ENCODE peak calls at places on chromosomes 13 and 19, in six cellular contexts. One of them, this sample, is unnamed.

GRCh38 chr13:85363504-85363903 is 435.7 kb downstream of the SLITRK6 start:
- DNase-seq in right lobe of liver: no peak
- DNase-seq in CD8-positive, alpha-beta memory T cell: no peak
- DNase-seq in effector memory CD4-positive, alpha-beta T cell: no peak
- DNase-seq in esophagus squamous epithelium: no peak
- DNase-seq in left ventricle myocardium inferior: no peak
- DNase-seq in this sample: no peak

GRCh38 chr19:31149306-31149975 is 199.8 kb downstream of the TSHZ3 start:
- DNase-seq in right lobe of liver: no peak
- DNase-seq in CD8-positive, alpha-beta memory T cell: no peak
- DNase-seq in effector memory CD4-positive, alpha-beta T cell: no peak
- DNase-seq in esophagus squamous epithelium: no peak
- DNase-seq in left ventricle myocardium inferior: no peak
- DNase-seq in this sample: no peak

GRCh38 chr19:616732-617526 is 16.4 kb downstream of the POLRMT start:
- DNase-seq in right lobe of liver: peak; percentile 51
- DNase-seq in CD8-positive, alpha-beta memory T cell: no peak
- DNase-seq in effector memory CD4-positive, alpha-beta T cell: no peak
- DNase-seq in esophagus squamous epithelium: no peak
- DNase-seq in left ventricle myocardium inferior: no peak
- DNase-seq in this sample: no peak

GRCh38 chr19:47309608-47310007 is at the start of gene C5AR1:
- DNase-seq in right lobe of liver: peak; percentile 70
- DNase-seq in CD8-positive, alpha-beta memory T cell: no peak
- DNase-seq in effector memory CD4-positive, alpha-beta T cell: no peak
- DNase-seq in esophagus squamous epithelium: no peak
- DNase-seq in left ventricle myocardium inferior: peak; percentile 41
- DNase-seq in this sample: no peak

GRCh38 chr13:112928958-112929777 is 39.8 kb upstream of the MCF2L start:
- DNase-seq in right lobe of liver: peak; percentile 92
- DNase-seq in CD8-positive, alpha-beta memory T cell: no peak
- DNase-seq in effector memory CD4-positive, alpha-beta T cell: no peak
- DNase-seq in esophagus squamous epithelium: no peak
- DNase-seq in left ventricle myocardium inferior: no peak
- DNase-seq in this sample: no peak

GRCh38 chr13:29698106-29698505 is 102.6 kb upstream of the SLC7A1 start:
- DNase-seq in right lobe of liver: no peak
- DNase-seq in CD8-positive, alpha-beta memory T cell: no peak
- DNase-seq in effector memory CD4-positive, alpha-beta T cell: no peak
- DNase-seq in esophagus squamous epithelium: no peak
- DNase-seq in left ventricle myocardium inferior: no peak
- DNase-seq in this sample: no peak

GRCh38 chr19:15722956-15723355 is 4.9 kb upstream of the OR10H2 start:
- DNase-seq in right lobe of liver: no peak
- DNase-seq in CD8-positive, alpha-beta memory T cell: no peak
- DNase-seq in effector memory CD4-positive, alpha-beta T cell: no peak
- DNase-seq in esophagus squamous epithelium: no peak
- DNase-seq in left ventricle myocardium inferior: no peak
- DNase-seq in this sample: no peak

GRCh38 chr19:18208098-18208951 is 4.5 kb upstream of the RAB3A start:
- DNase-seq in right lobe of liver: peak; percentile 58
- DNase-seq in CD8-positive, alpha-beta memory T cell: no peak
- DNase-seq in effector memory CD4-positive, alpha-beta T cell: peak; percentile 30
- DNase-seq in esophagus squamous epithelium: no peak
- DNase-seq in left ventricle myocardium inferior: peak; percentile 44
- DNase-seq in this sample: peak; percentile 61

GRCh38 chr13:103250071-103250470 is 183.9 kb upstream of the SLC10A2 start:
- DNase-seq in right lobe of liver: no peak
- DNase-seq in CD8-positive, alpha-beta memory T cell: no peak
- DNase-seq in effector memory CD4-positive, alpha-beta T cell: no peak
- DNase-seq in esophagus squamous epithelium: no peak
- DNase-seq in left ventricle myocardium inferior: no peak
- DNase-seq in this sample: no peak

GRCh38 chr13:111915104-111915551 is 151.8 kb upstream of the SOX1 start:
- DNase-seq in right lobe of liver: no peak
- DNase-seq in CD8-positive, alpha-beta memory T cell: no peak
- DNase-seq in effector memory CD4-positive, alpha-beta T cell: no peak
- DNase-seq in esophagus squamous epithelium: no peak
- DNase-seq in left ventricle myocardium inferior: no peak
- DNase-seq in this sample: no peak

GRCh38 chr13:58792854-58793253 is 1161.3 kb downstream of the PCDH17 start:
- DNase-seq in right lobe of liver: no peak
- DNase-seq in CD8-positive, alpha-beta memory T cell: no peak
- DNase-seq in effector memory CD4-positive, alpha-beta T cell: no peak
- DNase-seq in esophagus squamous epithelium: no peak
- DNase-seq in left ventricle myocardium inferior: no peak
- DNase-seq in this sample: no peak

GRCh38 chr13:71771144-71771543 is 95.9 kb downstream of the DACH1 start:
- DNase-seq in right lobe of liver: no peak
- DNase-seq in CD8-positive, alpha-beta memory T cell: no peak
- DNase-seq in effector memory CD4-positive, alpha-beta T cell: no peak
- DNase-seq in esophagus squamous epithelium: no peak
- DNase-seq in left ventricle myocardium inferior: no peak
- DNase-seq in this sample: no peak

GRCh38 chr19:29666634-29667389 is 1.6 kb downstream of the PLEKHF1 start:
- DNase-seq in right lobe of liver: peak; percentile 66
- DNase-seq in CD8-positive, alpha-beta memory T cell: no peak
- DNase-seq in effector memory CD4-positive, alpha-beta T cell: no peak
- DNase-seq in esophagus squamous epithelium: no peak
- DNase-seq in left ventricle myocardium inferior: peak; percentile 79
- DNase-seq in this sample: no peak

GRCh38 chr13:42981317-42981716 is 10.7 kb downstream of the EPSTI1 start:
- DNase-seq in right lobe of liver: no peak
- DNase-seq in CD8-positive, alpha-beta memory T cell: no peak
- DNase-seq in effector memory CD4-positive, alpha-beta T cell: no peak
- DNase-seq in esophagus squamous epithelium: no peak
- DNase-seq in left ventricle myocardium inferior: no peak
- DNase-seq in this sample: no peak

GRCh38 chr13:93882086-93882651 is 597.3 kb downstream of the DCT start:
- DNase-seq in right lobe of liver: no peak
- DNase-seq in CD8-positive, alpha-beta memory T cell: no peak
- DNase-seq in effector memory CD4-positive, alpha-beta T cell: no peak
- DNase-seq in esophagus squamous epithelium: no peak
- DNase-seq in left ventricle myocardium inferior: no peak
- DNase-seq in this sample: no peak

GRCh38 chr19:47445937-47446402 is 25.7 kb downstream of the SLC8A2 start:
- DNase-seq in right lobe of liver: peak; percentile 54
- DNase-seq in CD8-positive, alpha-beta memory T cell: peak; percentile 79
- DNase-seq in effector memory CD4-positive, alpha-beta T cell: peak; percentile 49
- DNase-seq in esophagus squamous epithelium: no peak
- DNase-seq in left ventricle myocardium inferior: no peak
- DNase-seq in this sample: peak; percentile 55

GRCh38 chr13:34926513-34926912 is 15.6 kb upstream of the NBEA start:
- DNase-seq in right lobe of liver: no peak
- DNase-seq in CD8-positive, alpha-beta memory T cell: no peak
- DNase-seq in effector memory CD4-positive, alpha-beta T cell: no peak
- DNase-seq in esophagus squamous epithelium: no peak
- DNase-seq in left ventricle myocardium inferior: no peak
- DNase-seq in this sample: no peak

GRCh38 chr13:43057653-43058317 is 34.4 kb downstream of the DNAJC15 start:
- DNase-seq in right lobe of liver: no peak
- DNase-seq in CD8-positive, alpha-beta memory T cell: peak; percentile 52
- DNase-seq in effector memory CD4-positive, alpha-beta T cell: peak; percentile 53
- DNase-seq in esophagus squamous epithelium: no peak
- DNase-seq in left ventricle myocardium inferior: no peak
- DNase-seq in this sample: peak; percentile 33

GRCh38 chr19:1590641-1591397 is 1.8 kb downstream of the MBD3 start:
- DNase-seq in right lobe of liver: no peak
- DNase-seq in CD8-positive, alpha-beta memory T cell: peak; percentile 48
- DNase-seq in effector memory CD4-positive, alpha-beta T cell: no peak
- DNase-seq in esophagus squamous epithelium: no peak
- DNase-seq in left ventricle myocardium inferior: no peak
- DNase-seq in this sample: no peak

GRCh38 chr19:610801-611505 is 21.3 kb downstream of the HCN2 start:
- DNase-seq in right lobe of liver: no peak
- DNase-seq in CD8-positive, alpha-beta memory T cell: peak; percentile 70
- DNase-seq in effector memory CD4-positive, alpha-beta T cell: peak; percentile 50
- DNase-seq in esophagus squamous epithelium: no peak
- DNase-seq in left ventricle myocardium inferior: peak; percentile 69
- DNase-seq in this sample: peak; percentile 47

GRCh38 chr19:33317522-33317921 is 15.2 kb upstream of the CEBPA start:
- DNase-seq in right lobe of liver: no peak
- DNase-seq in CD8-positive, alpha-beta memory T cell: no peak
- DNase-seq in effector memory CD4-positive, alpha-beta T cell: no peak
- DNase-seq in esophagus squamous epithelium: no peak
- DNase-seq in left ventricle myocardium inferior: no peak
- DNase-seq in this sample: no peak

GRCh38 chr19:7078007-7078406 is 8.5 kb downstream of the ZNF557 start:
- DNase-seq in right lobe of liver: no peak
- DNase-seq in CD8-positive, alpha-beta memory T cell: no peak
- DNase-seq in effector memory CD4-positive, alpha-beta T cell: no peak
- DNase-seq in esophagus squamous epithelium: no peak
- DNase-seq in left ventricle myocardium inferior: no peak
- DNase-seq in this sample: no peak

GRCh38 chr19:58569943-58570670 is 3.0 kb downstream of the MZF1 start:
- DNase-seq in right lobe of liver: peak; percentile 46
- DNase-seq in CD8-positive, alpha-beta memory T cell: no peak
- DNase-seq in effector memory CD4-positive, alpha-beta T cell: no peak
- DNase-seq in esophagus squamous epithelium: no peak
- DNase-seq in left ventricle myocardium inferior: peak; percentile 12
- DNase-seq in this sample: no peak

GRCh38 chr19:11361037-11361770 is 6.0 kb downstream of the PLPPR2 start:
- DNase-seq in right lobe of liver: peak; percentile 90
- DNase-seq in CD8-positive, alpha-beta memory T cell: no peak
- DNase-seq in effector memory CD4-positive, alpha-beta T cell: no peak
- DNase-seq in esophagus squamous epithelium: no peak
- DNase-seq in left ventricle myocardium inferior: no peak
- DNase-seq in this sample: no peak

GRCh38 chr13:48493076-48493765 is 39.7 kb downstream of the RCBTB2 start:
- DNase-seq in right lobe of liver: no peak
- DNase-seq in CD8-positive, alpha-beta memory T cell: peak; percentile 59
- DNase-seq in effector memory CD4-positive, alpha-beta T cell: no peak
- DNase-seq in esophagus squamous epithelium: no peak
- DNase-seq in left ventricle myocardium inferior: no peak
- DNase-seq in this sample: no peak

GRCh38 chr19:5192568-5192967 is 148.0 kb downstream of the PTPRS start:
- DNase-seq in right lobe of liver: no peak
- DNase-seq in CD8-positive, alpha-beta memory T cell: no peak
- DNase-seq in effector memory CD4-positive, alpha-beta T cell: no peak
- DNase-seq in esophagus squamous epithelium: no peak
- DNase-seq in left ventricle myocardium inferior: no peak
- DNase-seq in this sample: no peak

GRCh38 chr19:32971012-32971595 is 654 bp downstream of the CEP89 start:
- DNase-seq in right lobe of liver: no peak
- DNase-seq in CD8-positive, alpha-beta memory T cell: no peak
- DNase-seq in effector memory CD4-positive, alpha-beta T cell: no peak
- DNase-seq in esophagus squamous epithelium: no peak
- DNase-seq in left ventricle myocardium inferior: no peak
- DNase-seq in this sample: no peak

GRCh38 chr19:52809801-52810200 is 11.6 kb downstream of the ZNF28 start:
- DNase-seq in right lobe of liver: no peak
- DNase-seq in CD8-positive, alpha-beta memory T cell: no peak
- DNase-seq in effector memory CD4-positive, alpha-beta T cell: no peak
- DNase-seq in esophagus squamous epithelium: no peak
- DNase-seq in left ventricle myocardium inferior: no peak
- DNase-seq in this sample: no peak
- H3K9me3 ChIP-seq in right lobe of liver: no peaks in the 10 kb centered on the region
- H3K9me3 ChIP-seq in CD8-positive, alpha-beta memory T cell: peaks cover 10% of the 10 kb centered on the region
- H3K9me3 ChIP-seq in effector memory CD4-positive, alpha-beta T cell: peaks cover 9% of the 10 kb centered on the region
- H3K9me3 ChIP-seq in esophagus squamous epithelium: no peaks in the 10 kb centered on the region
- H3K9me3 ChIP-seq in left ventricle myocardium inferior: peaks cover 31% of the 10 kb centered on the region
- H3K9me3 ChIP-seq in this sample: peaks cover 6% of the 10 kb centered on the region

DNA sequence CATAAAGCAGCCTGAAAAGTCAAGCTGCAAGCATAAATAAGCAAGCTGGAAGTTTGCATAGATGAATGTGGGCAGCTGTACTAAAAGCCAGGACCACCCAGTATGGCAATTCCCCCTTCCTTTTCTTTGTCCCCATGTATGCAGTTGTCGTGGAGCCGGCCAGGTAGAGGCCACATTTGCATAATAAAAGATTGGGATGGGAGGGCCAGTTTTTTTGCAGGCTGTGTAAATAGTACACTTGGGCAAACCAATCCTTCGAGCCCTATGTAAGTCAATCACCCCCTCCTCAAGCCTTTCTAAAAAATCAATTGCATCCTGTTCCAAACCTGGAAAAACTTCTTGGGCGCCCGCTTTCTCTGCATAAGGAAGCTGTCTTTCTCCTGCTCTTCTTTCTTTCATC is 13.1 kb upstream of the ZNF99 start:
- DNase-seq in right lobe of liver: no peak
- DNase-seq in CD8-positive, alpha-beta memory T cell: no peak
- DNase-seq in effector memory CD4-positive, alpha-beta T cell: no peak
- DNase-seq in esophagus squamous epithelium: no peak
- DNase-seq in left ventricle myocardium inferior: no peak
- DNase-seq in this sample: no peak
- H3K9me3 ChIP-seq in right lobe of liver: no peaks in the 10 kb centered on the region
- H3K9me3 ChIP-seq in CD8-positive, alpha-beta memory T cell: no peaks in the 10 kb centered on the region
- H3K9me3 ChIP-seq in effector memory CD4-positive, alpha-beta T cell: no peaks in the 10 kb centered on the region
- H3K9me3 ChIP-seq in esophagus squamous epithelium: no peaks in the 10 kb centered on the region
- H3K9me3 ChIP-seq in left ventricle myocardium inferior: peaks cover 42% of the 10 kb centered on the region
- H3K9me3 ChIP-seq in this sample: no peaks in the 10 kb centered on the region

GRCh38 chr13:106490887-106491321 is 44.6 kb downstream of the EFNB2 start:
- DNase-seq in right lobe of liver: no peak
- DNase-seq in CD8-positive, alpha-beta memory T cell: no peak
- DNase-seq in effector memory CD4-positive, alpha-beta T cell: peak; percentile 4
- DNase-seq in esophagus squamous epithelium: no peak
- DNase-seq in left ventricle myocardium inferior: no peak
- DNase-seq in this sample: peak; percentile 13

GRCh38 chr13:106490177-106490576 is 45.3 kb downstream of the EFNB2 start:
- DNase-seq in right lobe of liver: no peak
- DNase-seq in CD8-positive, alpha-beta memory T cell: no peak
- DNase-seq in effector memory CD4-positive, alpha-beta T cell: no peak
- DNase-seq in esophagus squamous epithelium: no peak
- DNase-seq in left ventricle myocardium inferior: no peak
- DNase-seq in this sample: no peak

GRCh38 chr13:106492576-106493323 is 42.7 kb downstream of the EFNB2 start:
- DNase-seq in right lobe of liver: no peak
- DNase-seq in CD8-positive, alpha-beta memory T cell: no peak
- DNase-seq in effector memory CD4-positive, alpha-beta T cell: no peak
- DNase-seq in esophagus squamous epithelium: no peak
- DNase-seq in left ventricle myocardium inferior: no peak
- DNase-seq in this sample: no peak

GRCh38 chr13:106491928-106492327 is 43.5 kb downstream of the EFNB2 start:
- DNase-seq in right lobe of liver: no peak
- DNase-seq in CD8-positive, alpha-beta memory T cell: no peak
- DNase-seq in effector memory CD4-positive, alpha-beta T cell: no peak
- DNase-seq in esophagus squamous epithelium: no peak
- DNase-seq in left ventricle myocardium inferior: no peak
- DNase-seq in this sample: no peak

DNA sequence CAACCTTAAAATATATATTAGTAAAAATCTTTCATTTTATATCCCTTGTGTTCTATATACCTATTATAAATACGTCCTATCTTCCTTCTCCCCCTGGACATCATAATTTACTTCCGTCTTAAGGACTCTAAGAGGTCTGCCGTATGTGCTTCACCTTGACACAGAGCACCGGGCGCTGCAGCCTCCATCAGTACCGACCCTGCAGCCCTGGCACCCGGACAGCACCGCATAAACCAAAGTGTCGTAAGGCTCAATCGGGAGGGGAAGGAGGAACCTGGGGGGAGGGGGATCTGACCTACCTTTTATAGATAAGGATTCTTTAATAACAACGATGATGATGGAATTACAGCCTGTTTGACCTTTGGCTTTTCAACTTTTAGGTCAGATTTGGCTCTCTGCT is 44.0 kb downstream of the EFNB2 start:
- DNase-seq in right lobe of liver: no peak
- DNase-seq in CD8-positive, alpha-beta memory T cell: no peak
- DNase-seq in effector memory CD4-positive, alpha-beta T cell: no peak
- DNase-seq in esophagus squamous epithelium: no peak
- DNase-seq in left ventricle myocardium inferior: no peak
- DNase-seq in this sample: no peak
- H3K9me3 ChIP-seq in right lobe of liver: no peaks in the 10 kb centered on the region
- H3K9me3 ChIP-seq in CD8-positive, alpha-beta memory T cell: no peaks in the 10 kb centered on the region
- H3K9me3 ChIP-seq in effector memory CD4-positive, alpha-beta T cell: no peaks in the 10 kb centered on the region
- H3K9me3 ChIP-seq in esophagus squamous epithelium: no peaks in the 10 kb centered on the region
- H3K9me3 ChIP-seq in left ventricle myocardium inferior: no peaks in the 10 kb centered on the region
- H3K9me3 ChIP-seq in this sample: no peaks in the 10 kb centered on the region

GRCh38 chr19:54805665-54806515 is 2.5 kb downstream of the KIR2DL4 start:
- DNase-seq in right lobe of liver: no peak
- DNase-seq in CD8-positive, alpha-beta memory T cell: no peak
- DNase-seq in effector memory CD4-positive, alpha-beta T cell: no peak
- DNase-seq in esophagus squamous epithelium: no peak
- DNase-seq in left ventricle myocardium inferior: no peak
- DNase-seq in this sample: no peak
- H3K9me3 ChIP-seq in right lobe of liver: no peaks in the 10 kb centered on the region
- H3K9me3 ChIP-seq in CD8-positive, alpha-beta memory T cell: no peaks in the 10 kb centered on the region
- H3K9me3 ChIP-seq in effector memory CD4-positive, alpha-beta T cell: no peaks in the 10 kb centered on the region
- H3K9me3 ChIP-seq in esophagus squamous epithelium: no peaks in the 10 kb centered on the region
- H3K9me3 ChIP-seq in left ventricle myocardium inferior: peaks cover 5% of the 10 kb centered on the region
- H3K9me3 ChIP-seq in this sample: no peaks in the 10 kb centered on the region